ENCODE peak calls at places on chromosomes 3 and 15, in eight cellular contexts. P is PC-3, M is neural progenitor cell, O is OCI-LY7, D is GM23248, V is SK-N-SH, X is HCT116, W is GM23338. Q is an unnamed sample.

GRCh38 chr15:82918162-82918561 is 34.4 kb downstream of the HOMER2 start:
- DNase-seq in M (no peak), W (no peak), O (no peak), V (no peak), P (no peak), D (no peak), X (no peak), Q (no peak)

GRCh38 chr3:136544532-136544931 is 207.6 kb downstream of the STAG1 start:
- DNase-seq in P (no peak), W (no peak), O (no peak), V (no peak), M (no peak), D (peak; percentile 58), X (no peak), Q (no peak)

GRCh38 chr3:126654571-126655393 is at the start of gene TXNRD3:
- DNase-seq in P (peak; percentile 69), X (peak; percentile 42), O (no peak), M (peak; percentile 77), V (peak; percentile 93), D (peak; percentile 86), W (peak; percentile 78), Q (peak; percentile 87)

GRCh38 chr3:19948192-19948591 is 1.3 kb downstream of the RAB5A start:
- DNase-seq in O (no peak), X (no peak), V (no peak), P (no peak), D (no peak), W (no peak), M (no peak), Q (no peak)

GRCh38 chr3:141594357-141594756 is 107.5 kb downstream of the RASA2 start:
- DNase-seq in M (no peak), X (no peak), V (no peak), D (no peak), W (no peak), O (no peak), P (no peak), Q (no peak)

GRCh38 chr15:60767134-60767824 is 288.3 kb upstream of the ICE2 start:
- DNase-seq in X (no peak), P (no peak), W (no peak), M (no peak), D (no peak), O (no peak), V (no peak), Q (no peak)

GRCh38 chr15:72562878-72563277 is 88.7 kb downstream of the ARIH1 start:
- DNase-seq in O (no peak), M (no peak), X (no peak), V (no peak), W (no peak), D (no peak), P (no peak), Q (no peak)

GRCh38 chr15:38192496-38192895 is 60.1 kb upstream of the SPRED1 start:
- DNase-seq in V (no peak), X (no peak), D (no peak), M (no peak), W (no peak), O (peak; percentile 95), P (no peak), Q (no peak)

GRCh38 chr15:68384451-68385239 is 47.3 kb downstream of the ITGA11 start:
- DNase-seq in D (peak; percentile 98), M (no peak), P (peak; percentile 89), O (no peak), W (no peak), V (peak; percentile 53), X (no peak), Q (peak; percentile 74)

GRCh38 chr3:111252795-111253194 is 181.2 kb downstream of the NECTIN3 start:
- DNase-seq in V (peak; percentile 4), O (no peak), W (peak; percentile 60), P (peak; percentile 57), D (peak; percentile 59), X (no peak), M (no peak), Q (peak; percentile 53)

DNA sequence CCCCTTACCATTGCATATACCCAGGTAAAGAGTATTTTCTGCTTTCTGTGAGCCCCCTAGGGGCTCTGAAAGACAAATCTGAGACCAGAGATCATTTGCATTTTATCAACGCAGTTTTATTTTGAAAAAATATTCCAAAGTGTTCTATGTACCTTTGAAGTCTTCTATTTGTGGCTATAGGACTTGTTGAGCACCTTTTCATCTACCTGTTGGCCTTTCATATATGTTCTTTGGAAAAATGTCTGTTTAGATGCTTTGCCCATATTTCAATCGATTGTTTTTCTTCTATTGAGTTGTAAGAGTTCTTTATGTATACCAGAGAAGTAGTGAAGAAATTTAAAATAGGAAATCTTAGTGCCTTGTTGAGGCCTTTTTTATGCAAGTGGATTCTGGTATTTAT is 94.0 kb downstream of the LRRC28 start:
- DNase-seq in M (no peak), X (no peak), P (no peak), W (no peak), V (no peak), D (no peak), O (no peak), Q (no peak)
- H3K4me2 ChIP-seq in M (no peak overlapping the region), X (no peak overlapping the region), P (no peak overlapping the region), W (no peak overlapping the region), V (no peak overlapping the region), D (no peak overlapping the region), O (no peak overlapping the region), Q (no peak overlapping the region)

DNA sequence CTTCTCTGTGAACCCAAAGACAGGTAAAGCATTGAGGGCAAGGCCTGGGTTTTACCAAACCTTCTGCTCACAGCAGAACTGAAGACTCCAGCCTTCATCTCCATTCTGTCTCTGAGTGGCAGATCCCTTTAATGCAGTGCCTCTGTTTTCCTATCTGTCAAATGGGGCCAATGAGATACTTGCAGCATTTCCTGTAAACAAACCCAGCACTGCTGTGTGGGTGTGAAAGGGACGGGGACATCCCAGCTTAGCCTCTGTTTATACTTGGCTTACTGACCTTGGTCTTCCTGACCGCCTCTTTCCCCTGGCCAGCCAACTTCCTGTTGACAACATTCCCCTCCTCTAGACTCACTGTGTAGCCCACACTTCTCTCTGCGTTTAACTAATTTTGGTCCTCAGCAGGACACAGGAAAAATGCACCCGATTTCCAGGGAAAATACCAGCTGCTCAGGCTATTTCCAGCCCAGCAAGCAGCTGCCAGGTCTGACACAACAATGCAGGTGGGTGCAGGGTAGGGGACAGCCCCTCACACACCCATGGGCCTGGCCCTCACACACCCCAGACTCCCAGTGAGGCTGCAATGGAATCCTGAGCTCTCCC is 105.9 kb upstream of the HERC1 start:
- DNase-seq in X (no peak), W (no peak), O (no peak), D (peak; percentile 68), P (no peak), V (no peak), M (no peak), Q (no peak)
- TF ChIP-seq EZH2phosphoT487 in X (no peak), W (no peak), O (no peak), D (no peak), P (no peak), V (no peak), M (no peak), Q (no peak)

DNA sequence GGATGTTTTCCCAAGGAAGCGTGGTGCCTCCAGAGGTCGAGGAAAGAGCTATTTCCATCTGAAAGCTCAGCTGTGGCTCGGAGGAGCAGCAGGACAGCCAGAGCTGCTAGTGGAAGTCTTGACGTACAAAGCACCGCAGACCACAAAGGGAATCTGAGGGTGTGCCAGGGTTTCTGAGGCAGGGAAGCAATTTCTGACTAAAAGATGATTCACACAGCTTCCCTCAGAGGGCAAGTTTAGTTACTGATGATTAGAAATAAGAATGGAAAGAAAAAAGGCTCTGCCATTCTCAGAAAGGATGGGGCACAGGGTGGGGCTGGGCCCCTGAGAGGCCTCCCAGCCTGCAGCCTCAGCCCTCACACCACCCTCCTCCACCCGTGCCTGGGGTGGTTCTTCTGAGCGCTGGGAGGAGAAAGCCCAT is 45.8 kb upstream of the SEC13 start:
- DNase-seq in X (peak; percentile 90), W (peak; percentile 40), O (no peak), M (peak; percentile 36), V (no peak), D (peak; percentile 98), P (peak; percentile 96), Q (peak; percentile 38)
- H3K4me3 ChIP-seq in X (no peak overlapping the region), W (no peak overlapping the region), O (no peak overlapping the region), M (no peak overlapping the region), V (no peak overlapping the region), D (peak overlapping the region; percentile 18), P (no peak overlapping the region), Q (no peak overlapping the region)

DNA sequence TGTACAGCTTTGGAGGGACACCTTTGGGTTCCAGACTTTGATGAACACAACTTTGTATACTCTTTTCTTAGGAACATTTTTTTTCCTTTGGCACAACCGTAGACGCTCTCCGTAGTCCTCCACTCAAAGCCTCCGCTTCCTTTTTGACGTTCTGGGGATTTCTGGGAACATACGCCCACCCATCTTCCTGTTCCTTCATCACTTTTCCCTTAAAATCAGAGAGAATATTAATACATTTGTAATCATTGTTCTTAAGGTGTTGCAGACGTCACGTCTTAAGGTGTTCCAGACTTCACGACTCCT is 405 bp upstream of the SPG21 start:
- DNase-seq in X (peak; percentile 1), V (no peak), O (no peak), W (no peak), D (no peak), P (no peak), M (no peak), Q (no peak)
- H3K4me2 ChIP-seq in X (peak overlapping the region; percentile 92), V (peak overlapping the region; percentile 89), O (peak overlapping the region; percentile 70), W (peak overlapping the region; percentile 81), D (peak overlapping the region; percentile 94), P (peak overlapping the region; percentile 96), M (peak overlapping the region; percentile 83), Q (peak overlapping the region; percentile 74)

GRCh38 chr3:179887566-179887965 is 149.2 kb downstream of the PEX5L start:
- DNase-seq in D (no peak), M (peak; percentile 52), V (no peak), X (no peak), P (no peak), O (no peak), W (no peak), Q (no peak)

GRCh38 chr3:179884136-179884535 is 152.6 kb downstream of the PEX5L start:
- DNase-seq in V (no peak), M (no peak), W (no peak), X (no peak), O (no peak), P (no peak), D (no peak), Q (no peak)

GRCh38 chr3:179885950-179886349 is 150.8 kb downstream of the PEX5L start:
- DNase-seq in M (no peak), X (no peak), V (no peak), D (no peak), P (no peak), W (no peak), O (no peak), Q (no peak)

GRCh38 chr3:179880868-179881267 is 155.9 kb downstream of the PEX5L start:
- DNase-seq in P (no peak), M (peak; percentile 53), D (no peak), V (no peak), X (no peak), O (no peak), W (peak; percentile 61), Q (no peak)

DNA sequence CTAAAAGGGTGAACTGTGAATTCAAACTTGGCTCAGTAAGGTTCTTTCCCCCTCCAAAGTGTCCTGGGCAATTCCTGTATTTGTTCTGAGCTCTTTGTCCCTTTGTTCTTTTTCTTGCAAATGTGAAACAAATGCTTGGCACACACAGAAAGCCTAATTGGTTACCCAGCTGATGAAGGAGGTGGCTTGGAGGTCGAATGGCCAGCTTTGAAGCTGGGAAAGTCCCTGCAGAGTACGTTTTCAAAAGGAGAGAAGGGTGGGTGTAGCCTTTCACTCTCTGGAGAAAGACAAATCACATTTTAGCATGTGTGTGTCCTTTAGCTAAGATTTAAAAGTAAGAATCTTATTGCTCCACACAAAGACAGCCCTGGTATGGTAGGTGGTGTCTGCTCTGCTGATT is 154.4 kb downstream of the PEX5L start:
- DNase-seq in D (no peak), X (no peak), P (no peak), W (peak; percentile 83), O (no peak), V (no peak), M (peak; percentile 86), Q (no peak)
- TF ChIP-seq EZH2phosphoT487 in D (no peak), X (no peak), P (no peak), W (no peak), O (no peak), V (no peak), M (no peak), Q (no peak)

Q was measured in hepatocyte.